ENCODE peak calls at places on chromosome 13, in nine cellular contexts. S is ovary; D is endothelial cell of umbilical vein; A is effector memory CD4-positive, alpha-beta T cell; V is cardiac muscle cell; B is hepatocyte; R is sigmoid colon; W is Panc1; U is CD8-positive, alpha-beta T cell. I is an unnamed sample. For H3K4me1 and H3K36me3, the result is how much of the 10 kb centered on the place peaks cover.

GRCh38 chr13:101875717-101876393 is 423.4 kb downstream of the ITGBL1 start:
- DNase-seq in S (no peak), D (no peak), A (no peak), V (no peak), B (peak), R (no peak), W (peak), U (no peak), I (no peak)

GRCh38 chr13:99730403-99730802 is 229.1 kb downstream of the TM9SF2 start:
- DNase-seq in S (no peak), D (no peak), A (no peak), V (no peak), B (no peak), R (no peak), W (no peak), U (no peak), I (no peak)

GRCh38 chr13:54573186-54573585 is 1544.6 kb downstream of the OLFM4 start:
- DNase-seq in S (no peak), D (no peak), A (no peak), V (no peak), B (no peak), R (no peak), W (no peak), U (no peak), I (no peak)

GRCh38 chr13:44197791-44198770 is 175.5 kb upstream of the SERP2 start:
- DNase-seq in S (no peak), D (no peak), A (no peak), V (peak), B (no peak), R (no peak), W (no peak), U (no peak), I (no peak)

GRCh38 chr13:66076417-66076816 is 1153.7 kb downstream of the PCDH9 start:
- DNase-seq in S (no peak), D (no peak), A (no peak), V (no peak), B (no peak), R (no peak), W (no peak), U (no peak), I (no peak)

GRCh38 chr13:112710855-112711527 is 21.2 kb downstream of the ATP11A start:
- DNase-seq in S (peak), D (no peak), A (no peak), V (no peak), B (no peak), R (peak), W (no peak), U (no peak), I (no peak)

GRCh38 chr13:34356686-34357434 is 538.9 kb downstream of the RFC3 start:
- DNase-seq in S (no peak), D (peak), A (no peak), V (no peak), B (no peak), R (no peak), W (no peak), U (no peak), I (no peak)

GRCh38 chr13:96629331-96629730 is 364.9 kb downstream of the OXGR1 start:
- DNase-seq in S (no peak), D (peak), A (no peak), V (no peak), B (no peak), R (no peak), W (no peak), U (no peak), I (no peak)

GRCh38 chr13:101579291-101579802 is 126.9 kb downstream of the ITGBL1 start:
- DNase-seq in S (no peak), D (peak), A (no peak), V (peak), B (peak), R (no peak), W (no peak), U (no peak), I (no peak)

GRCh38 chr13:100210966-100211710 is 122.2 kb downstream of the PCCA start:
- DNase-seq in S (no peak), D (peak), A (no peak), V (no peak), B (no peak), R (no peak), W (no peak), U (no peak), I (no peak)

GRCh38 chr13:81458211-81458610 is 1117.3 kb upstream of the SPRY2 start:
- DNase-seq in S (no peak), D (no peak), A (no peak), V (no peak), B (no peak), R (no peak), W (no peak), U (no peak), I (no peak)

GRCh38 chr13:113579686-113580085 is 4.9 kb upstream of the TFDP1 start:
- DNase-seq in S (no peak), D (no peak), A (no peak), V (no peak), B (no peak), R (no peak), W (no peak), U (no peak), I (no peak)

GRCh38 chr13:106302011-106302410 is 233.5 kb downstream of the EFNB2 start:
- DNase-seq in S (no peak), D (no peak), A (no peak), V (no peak), B (no peak), R (no peak), W (no peak), U (no peak), I (no peak)

GRCh38 chr13:42168497-42168896 is 103.5 kb upstream of the AKAP11 start:
- DNase-seq in S (no peak), D (no peak), A (no peak), V (no peak), B (no peak), R (no peak), W (no peak), U (no peak), I (no peak)

GRCh38 chr13:77990973-77991372 is 72.3 kb upstream of the EDNRB start:
- DNase-seq in S (no peak), D (no peak), A (no peak), V (peak), B (no peak), R (no peak), W (no peak), U (no peak), I (no peak)

GRCh38 chr13:44498969-44499368 is 77.2 kb downstream of the TSC22D1 start:
- DNase-seq in S (no peak), D (no peak), A (no peak), V (no peak), B (no peak), R (no peak), W (no peak), U (no peak), I (no peak)

GRCh38 chr13:106373989-106374572 is 161.4 kb downstream of the EFNB2 start:
- DNase-seq in S (no peak), D (peak), A (no peak), V (no peak), B (peak), R (peak), W (no peak), U (no peak), I (no peak)

GRCh38 chr13:59744747-59745394 is 418.9 kb downstream of the DIAPH3 start:
- DNase-seq in S (no peak), D (no peak), A (no peak), V (no peak), B (no peak), R (no peak), W (no peak), U (no peak), I (no peak)

GRCh38 chr13:51771418-51772104 is 32.4 kb downstream of the DHRS12 start:
- DNase-seq in S (no peak), D (no peak), A (no peak), V (peak), B (no peak), R (no peak), W (no peak), U (no peak), I (no peak)

GRCh38 chr13:100244431-100244830 is 155.5 kb downstream of the PCCA start:
- DNase-seq in S (no peak), D (peak), A (no peak), V (no peak), B (no peak), R (no peak), W (no peak), U (no peak), I (no peak)

GRCh38 chr13:38386421-38386820 is 36.8 kb downstream of the UFM1 start:
- DNase-seq in S (no peak), D (no peak), A (no peak), V (no peak), B (no peak), R (no peak), W (no peak), U (no peak), I (no peak)

GRCh38 chr13:106383791-106384190 is 151.7 kb downstream of the EFNB2 start:
- DNase-seq in S (no peak), D (no peak), A (no peak), V (no peak), B (no peak), R (no peak), W (no peak), U (no peak), I (no peak)

GRCh38 chr13:35139591-35139990 is 197.5 kb downstream of the NBEA start:
- DNase-seq in S (no peak), D (peak), A (no peak), V (no peak), B (no peak), R (no peak), W (no peak), U (no peak), I (no peak)

GRCh38 chr13:21033866-21034601 is 27.4 kb downstream of the LATS2 start:
- DNase-seq in S (no peak), D (no peak), A (no peak), V (no peak), B (no peak), R (peak), W (no peak), U (no peak), I (no peak)

GRCh38 chr13:76667551-76667950 is 218.7 kb downstream of the KCTD12 start:
- DNase-seq in S (peak), D (peak), A (no peak), V (no peak), B (peak), R (no peak), W (no peak), U (peak), I (no peak)

DNA sequence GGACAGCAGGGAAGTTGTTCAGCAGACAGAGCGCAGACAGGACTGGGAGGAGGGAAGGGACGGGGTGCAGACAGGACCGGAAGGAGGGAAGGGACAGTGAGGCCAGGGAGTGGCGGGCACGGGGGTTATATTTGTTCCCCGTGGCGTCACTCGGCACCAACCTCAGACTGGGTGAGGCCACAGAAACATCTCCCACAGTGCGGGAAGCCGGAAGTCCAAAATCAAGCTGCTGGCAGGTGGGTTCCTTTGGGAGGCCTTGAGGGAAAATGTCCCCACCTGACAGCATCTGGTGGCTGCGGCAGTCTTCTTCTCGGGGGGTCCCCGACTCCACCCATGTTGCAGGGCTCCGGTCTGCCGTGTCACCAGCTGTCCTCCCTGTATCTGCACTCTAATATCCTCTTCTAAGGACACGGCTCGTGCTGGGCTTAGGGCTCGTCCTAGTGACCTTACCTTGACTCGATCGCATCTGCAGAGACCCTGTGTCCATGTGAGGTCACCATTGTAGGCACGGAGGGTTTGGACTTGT is 133.0 kb downstream of the STK24 start:
- DNase-seq in S (no peak), D (no peak), A (no peak), V (no peak), B (no peak), R (no peak), W (no peak), U (no peak), I (no peak)
- H3K27ac ChIP-seq in S (no peak), D (no peak), A (no peak), V (no peak), B (no peak), R (no peak), W (no peak), U (no peak), I (no peak)

GRCh38 chr13:40563350-40564125 is 102.9 kb downstream of the FOXO1 start:
- DNase-seq in S (no peak), D (no peak), A (no peak), V (peak), B (peak), R (no peak), W (no peak), U (no peak), I (no peak)

GRCh38 chr13:40564342-40564997 is 102.0 kb downstream of the FOXO1 start:
- DNase-seq in S (no peak), D (peak), A (no peak), V (no peak), B (no peak), R (no peak), W (no peak), U (no peak), I (no peak)

GRCh38 chr13:40566811-40567210 is 99.6 kb downstream of the FOXO1 start:
- DNase-seq in S (no peak), D (no peak), A (no peak), V (no peak), B (no peak), R (no peak), W (no peak), U (no peak), I (no peak)

GRCh38 chr13:40562975-40563349 is 103.5 kb downstream of the FOXO1 start:
- DNase-seq in S (no peak), D (no peak), A (no peak), V (no peak), B (no peak), R (no peak), W (no peak), U (no peak), I (no peak)

DNA sequence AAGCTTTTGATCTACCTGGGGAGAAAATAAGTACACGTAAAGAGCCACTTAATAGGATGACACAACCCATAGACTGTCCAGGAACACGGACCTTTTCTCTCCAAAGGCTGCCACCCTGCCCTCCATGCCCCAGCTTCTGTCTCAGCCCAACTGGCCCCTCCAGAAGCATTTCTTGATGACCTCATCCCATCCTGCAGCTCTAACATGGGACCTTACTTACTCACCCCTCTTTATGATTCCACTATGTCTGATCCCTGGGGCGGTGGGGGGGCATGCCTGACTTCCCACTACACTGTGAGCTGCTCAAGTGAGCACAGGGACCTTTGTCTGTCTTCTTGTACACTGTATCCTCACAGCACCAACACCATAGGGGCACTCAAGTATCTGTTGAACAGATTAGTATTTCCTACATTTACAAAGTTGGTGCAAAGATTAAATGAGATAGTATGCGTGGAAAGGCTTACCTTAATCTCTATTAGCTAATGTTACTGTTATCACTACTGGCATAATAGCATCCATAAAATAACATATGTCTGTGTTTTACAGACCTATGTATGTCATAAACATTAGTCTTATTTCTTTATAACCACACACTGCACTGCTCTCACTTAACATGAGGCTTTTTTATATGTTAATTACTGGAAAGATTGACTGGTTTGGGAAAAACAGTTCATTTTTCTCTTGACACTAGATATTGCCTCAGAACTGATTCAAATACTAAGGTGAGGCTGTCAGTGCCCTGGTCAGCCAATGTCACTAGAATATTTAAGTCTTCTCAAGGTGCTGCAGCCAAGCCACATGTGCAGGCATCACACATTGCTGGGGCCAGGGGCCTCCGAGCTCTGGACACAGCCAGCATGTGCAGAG is 100.9 kb downstream of the FOXO1 start:
- DNase-seq in S (no peak), D (peak), A (no peak), V (no peak), B (no peak), R (no peak), W (no peak), U (no peak), I (no peak)
- H3K4me1 ChIP-seq in S (under half), D (half or more), A (under half), V (under half), B (under half), R (half or more), W (under half), U (half or more), I (under half)

DNA sequence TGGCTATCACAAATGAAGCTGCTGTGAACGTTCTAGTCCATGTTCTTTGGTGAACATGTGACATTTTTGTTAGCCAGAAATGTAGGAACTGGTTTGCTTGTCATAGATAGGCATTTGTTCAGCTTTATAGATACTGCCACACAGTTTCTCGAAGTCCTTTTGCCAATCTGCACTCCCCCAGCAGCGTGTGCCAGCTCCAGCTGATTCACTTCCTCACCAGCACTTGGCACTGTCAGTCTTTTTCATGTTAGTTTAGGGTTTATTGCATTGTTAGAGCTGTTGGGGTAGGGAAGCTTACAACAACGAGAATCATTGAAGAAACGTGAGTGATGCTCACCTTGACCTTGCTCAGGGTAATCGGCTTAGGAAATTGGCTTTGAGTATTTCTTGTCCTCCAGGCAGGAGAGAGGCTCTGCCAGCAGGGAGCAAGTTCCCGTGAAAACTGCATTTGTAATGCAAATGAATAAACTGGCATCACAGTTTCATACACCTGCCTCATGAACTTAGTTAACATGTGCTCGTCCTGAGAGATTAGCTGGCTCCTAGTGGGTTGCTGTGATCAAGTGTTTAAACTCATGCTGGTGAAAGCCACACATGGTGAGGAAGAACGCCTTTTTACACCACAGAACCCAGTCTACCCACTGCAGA is 83.9 kb downstream of the ING1 start:
- DNase-seq in S (no peak), D (peak), A (no peak), V (no peak), B (no peak), R (no peak), W (no peak), U (no peak), I (no peak)
- H3K36me3 ChIP-seq in S (under half), D (under half), A (under half), V (under half), B (under half), R (under half), W (under half), U (under half), I (under half)

DNA sequence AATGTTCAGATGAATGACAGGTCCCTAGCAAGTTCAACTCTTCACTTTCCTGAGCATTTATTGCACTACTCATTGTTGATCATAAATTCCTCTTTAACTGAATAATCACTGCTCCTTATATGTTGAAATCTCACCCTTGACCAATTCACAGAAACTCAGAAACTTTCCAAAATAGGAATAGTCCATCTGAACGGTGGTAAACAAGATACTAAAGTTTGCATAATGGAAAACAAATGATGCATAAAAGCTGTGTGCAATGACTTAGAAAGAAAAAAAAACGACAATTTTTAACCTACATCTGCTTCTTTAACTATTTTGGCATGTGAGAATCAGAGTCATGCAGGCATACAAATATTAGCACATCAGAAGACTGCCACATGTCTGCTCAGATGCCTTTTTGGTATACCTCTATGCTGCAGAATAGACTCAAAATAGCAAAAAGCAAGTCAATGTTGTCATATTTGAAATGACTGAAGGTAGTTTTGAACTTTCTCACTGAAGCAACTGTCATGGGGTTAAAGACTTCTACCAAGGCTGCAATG is 34.8 kb downstream of the SLC10A2 start:
- DNase-seq in S (no peak), D (no peak), A (no peak), V (no peak), B (no peak), R (no peak), W (no peak), U (no peak), I (no peak)
- H3K27ac ChIP-seq in S (no peak), D (no peak), A (no peak), V (no peak), B (peak), R (no peak), W (no peak), U (no peak), I (no peak)